ENCODE peak calls at places on chromosomes 1 and 21, in four cellular contexts. S, H, C and Q are unnamed samples.
A peak's percentile ranks its signal among the peaks of the same experiment; 100 is the strongest.

GRCh38 chr21:45908536-45909237 is 72.9 kb upstream of the COL6A1 start:
- DNase-seq in S (no peak), H (no peak), C (no peak), Q (no peak)

GRCh38 chr21:41207401-41208388 is 39.7 kb downstream of the BACE2 start:
- DNase-seq in S (peak; percentile 68), H (peak; percentile 59), C (no peak), Q (no peak)

GRCh38 chr1:193539731-193540459 is 353.5 kb upstream of the B3GALT2 start:
- DNase-seq in S (no peak), H (no peak), C (no peak), Q (no peak)

GRCh38 chr1:69081671-69082070 is 486.1 kb upstream of the LRRC7 start:
- DNase-seq in S (no peak), H (no peak), C (no peak), Q (no peak)

GRCh38 chr1:10625076-10625475 is 150.3 kb downstream of the PEX14 start:
- DNase-seq in S (no peak), H (no peak), C (peak; percentile 38), Q (no peak)

GRCh38 chr1:177948336-177948972 is 21.4 kb downstream of the SEC16B start:
- DNase-seq in S (peak; percentile 62), H (peak; percentile 68), C (no peak), Q (peak; percentile 27)

GRCh38 chr1:206803221-206803730 is 31.0 kb upstream of the IL10 start:
- DNase-seq in S (no peak), H (no peak), C (no peak), Q (peak; percentile 69)

GRCh38 chr1:85577421-85578320 is 2.9 kb upstream of the CCN1 start:
- DNase-seq in S (peak; percentile 19), H (peak; percentile 56), C (no peak), Q (no peak)

GRCh38 chr1:906532-907420 is 16.9 kb upstream of the SAMD11 start:
- DNase-seq in S (no peak), H (peak; percentile 48), C (peak; percentile 82), Q (no peak)

GRCh38 chr1:199774433-199775089 is 252.9 kb upstream of the NR5A2 start:
- DNase-seq in S (peak; percentile 88), H (no peak), C (no peak), Q (no peak)

GRCh38 chr21:32246571-32246970 is 32.3 kb downstream of the MIS18A start:
- DNase-seq in S (no peak), H (no peak), C (no peak), Q (no peak)

GRCh38 chr1:233042834-233043233 is 92.4 kb downstream of the NTPCR start:
- DNase-seq in S (no peak), H (no peak), C (no peak), Q (no peak)

GRCh38 chr1:50964863-50965262 is 4.8 kb upstream of the FAF1 start:
- DNase-seq in S (no peak), H (no peak), C (no peak), Q (no peak)

GRCh38 chr1:172699111-172699510 is 40.2 kb downstream of the FASLG start:
- DNase-seq in S (no peak), H (no peak), C (peak; percentile 74), Q (no peak)

GRCh38 chr1:30307182-30307581 is 416.2 kb downstream of the MATN1 start:
- DNase-seq in S (no peak), H (no peak), C (no peak), Q (no peak)

GRCh38 chr1:160161965-160162705 is 10.7 kb downstream of the ATP1A4 start:
- DNase-seq in S (peak; percentile 11), H (peak; percentile 71), C (no peak), Q (no peak)

GRCh38 chr1:112956503-112957132 is 622 bp upstream of the SLC16A1 start:
- DNase-seq in S (no peak), H (no peak), C (no peak), Q (peak; percentile 38)

GRCh38 chr1:29258974-29259801 is 22.9 kb downstream of the PTPRU start:
- DNase-seq in S (no peak), H (no peak), C (no peak), Q (no peak)

GRCh38 chr1:114009393-114009792 is 30.1 kb downstream of the OLFML3 start:
- DNase-seq in S (no peak), H (no peak), C (no peak), Q (no peak)

GRCh38 chr1:205936316-205936715 is 6.9 kb downstream of the SLC26A9 start:
- DNase-seq in S (no peak), H (no peak), C (no peak), Q (no peak)

GRCh38 chr1:156149374-156150106 is 3.8 kb upstream of the SEMA4A start:
- DNase-seq in S (no peak), H (no peak), C (peak; percentile 79), Q (no peak)

GRCh38 chr1:205009666-205010065 is 33.3 kb upstream of the CNTN2 start:
- DNase-seq in S (no peak), H (no peak), C (no peak), Q (no peak)

GRCh38 chr1:59505596-59506028 is 208.7 kb downstream of the FGGY start:
- DNase-seq in S (no peak), H (no peak), C (no peak), Q (peak; percentile 27)

GRCh38 chr21:26469789-26470188 is 103.3 kb downstream of the CYYR1 start:
- DNase-seq in S (no peak), H (no peak), C (no peak), Q (no peak)

GRCh38 chr1:29196863-29197589 is 15.3 kb upstream of the SRSF4 start:
- DNase-seq in S (no peak), H (no peak), C (no peak), Q (no peak)

GRCh38 chr1:186042216-186042615 is 308.0 kb downstream of the HMCN1 start:
- DNase-seq in S (no peak), H (no peak), C (no peak), Q (no peak)

GRCh38 chr1:58293388-58293787 is 253.1 kb downstream of the OMA1 start:
- DNase-seq in S (no peak), H (no peak), C (no peak), Q (no peak)

GRCh38 chr1:191327868-191328267 is 830.4 kb upstream of the RGS18 start:
- DNase-seq in S (no peak), H (no peak), C (no peak), Q (no peak)

GRCh38 chr1:169893645-169894423 is at the start of gene SCYL3:
- DNase-seq in S (peak; percentile 94), H (peak; percentile 96), C (peak; percentile 98), Q (peak; percentile 91)
- TF ChIP-seq CTCF in S (no peak), H (no peak), C (peak; percentile 19), Q (no peak)

DNA sequence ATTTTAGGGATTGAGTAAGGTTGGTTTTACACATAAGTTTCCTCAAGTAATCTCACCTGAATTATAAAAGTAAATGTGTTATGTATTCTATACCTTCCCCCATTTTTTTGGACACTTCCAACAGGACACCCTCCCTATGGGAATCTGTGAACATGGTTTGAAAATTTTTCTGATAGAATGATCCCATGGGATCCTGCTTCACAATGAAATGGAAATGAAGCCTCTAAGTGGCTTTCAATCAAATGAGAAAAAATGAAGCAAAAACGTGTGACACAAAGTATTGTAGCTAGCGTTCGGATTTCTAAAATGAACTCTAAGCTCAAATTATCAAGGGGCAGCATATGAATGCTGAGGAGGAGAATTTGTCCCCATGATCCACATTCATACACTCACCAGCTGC is 1006.8 kb downstream of the ADGRL2 start:
- DNase-seq in S (no peak), H (no peak), C (no peak), Q (no peak)
- H3K4me1 ChIP-seq in S (no peaks in the 10 kb centered on the region), H (no peaks in the 10 kb centered on the region), C (no peaks in the 10 kb centered on the region), Q (no peaks in the 10 kb centered on the region)

DNA sequence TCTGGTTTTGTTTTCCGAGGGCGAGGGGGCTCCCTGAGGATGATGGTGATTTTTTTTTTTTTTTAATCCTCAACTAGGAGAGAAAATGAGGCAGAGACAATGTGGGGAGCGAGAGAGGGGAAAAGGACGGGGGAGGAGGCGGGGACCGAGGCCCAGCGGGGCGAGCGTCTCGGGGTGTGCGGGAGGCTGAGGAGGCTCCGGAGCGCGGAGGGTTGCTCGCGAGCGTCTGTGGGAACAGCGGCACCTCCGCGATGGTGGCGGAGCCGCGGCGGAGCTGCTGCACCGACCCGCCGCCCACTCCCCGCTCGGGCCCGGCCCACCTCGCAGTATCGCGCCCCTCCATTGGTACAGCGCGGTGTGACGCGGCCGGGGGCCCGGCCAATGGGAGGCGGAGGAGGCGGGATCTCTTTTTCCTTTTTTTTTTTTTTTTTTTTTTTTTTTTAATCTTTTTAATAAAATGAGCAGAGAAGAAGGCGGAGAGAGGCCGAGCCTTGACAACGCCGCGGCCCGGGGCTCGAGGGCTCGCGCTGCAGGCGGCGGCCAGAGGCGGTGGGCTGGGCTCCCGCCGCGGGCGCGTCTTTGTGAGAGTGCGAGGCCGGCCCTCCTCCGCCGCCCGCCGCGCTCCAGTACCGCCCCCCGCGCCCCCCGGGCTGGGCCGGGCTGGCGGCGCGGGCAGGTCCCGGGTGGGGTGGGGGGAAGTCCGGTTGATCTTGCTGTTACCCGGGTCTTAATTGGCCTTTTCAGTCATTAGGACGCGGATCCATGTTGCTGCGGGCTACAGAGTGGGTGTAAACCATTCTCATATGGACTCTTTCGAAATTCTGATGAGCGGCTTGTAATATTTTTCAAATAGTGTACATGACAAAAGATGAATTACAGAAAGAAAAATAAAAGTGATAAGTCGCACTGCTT is at the start of gene RERE:
- DNase-seq in S (peak; percentile 95), H (peak; percentile 95), C (peak; percentile 96), Q (peak; percentile 90)
- TF ChIP-seq CTCF in S (peak; percentile 38), H (peak; percentile 10), C (peak; percentile 40), Q (no peak)

GRCh38 chr1:152034654-152035405 is 2.0 kb downstream of the S100A11 start:
- DNase-seq in S (peak; percentile 57), H (peak; percentile 54), C (no peak), Q (peak; percentile 59)
- H3K4me1 ChIP-seq in S (peaks cover 28% of the 10 kb centered on the region), H (peaks cover 10% of the 10 kb centered on the region), C (peaks cover 76% of the 10 kb centered on the region), Q (peaks cover 2% of the 10 kb centered on the region)

DNA sequence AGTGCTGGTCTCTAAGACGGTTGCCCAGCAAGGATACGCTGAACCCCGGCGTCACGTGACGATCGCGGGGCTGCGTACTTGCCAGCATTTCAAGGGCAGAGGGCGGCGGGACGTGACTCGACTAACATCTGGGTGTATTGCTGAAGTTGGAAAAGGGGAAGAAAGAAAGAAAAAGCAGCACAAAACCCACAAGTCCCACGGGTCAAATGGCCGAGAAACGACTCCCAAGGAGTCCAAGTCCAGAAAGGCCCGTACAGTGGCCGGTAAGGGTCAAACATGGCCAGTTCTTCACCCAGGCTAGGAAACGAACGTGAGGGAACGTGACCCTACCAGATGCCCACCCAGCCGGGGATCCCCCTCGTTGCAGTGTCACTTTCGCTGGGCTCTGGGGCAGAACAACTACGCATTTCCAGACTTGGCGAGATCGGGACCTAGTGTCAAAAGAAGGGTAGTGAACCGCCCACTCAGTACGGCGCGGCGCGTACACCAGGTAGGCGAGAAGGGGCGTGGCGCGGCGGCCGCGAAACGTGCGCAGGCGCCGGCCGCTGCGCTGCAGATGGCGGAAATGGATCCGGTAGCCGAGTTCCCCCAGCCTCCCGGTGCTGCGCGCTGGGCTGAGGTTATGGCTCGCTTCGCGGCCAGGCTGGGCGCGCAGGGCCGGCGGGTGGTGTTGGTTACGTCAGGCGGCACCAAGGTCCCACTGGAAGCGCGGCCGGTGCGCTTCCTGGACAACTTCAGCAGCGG is at the start of the genes PPCS and ZMYND12:
- DNase-seq in S (peak; percentile 94), H (peak; percentile 85), C (peak; percentile 97), Q (peak; percentile 67)
- TF ChIP-seq CTCF in S (peak; percentile 40), H (no peak), C (no peak), Q (no peak)

DNA sequence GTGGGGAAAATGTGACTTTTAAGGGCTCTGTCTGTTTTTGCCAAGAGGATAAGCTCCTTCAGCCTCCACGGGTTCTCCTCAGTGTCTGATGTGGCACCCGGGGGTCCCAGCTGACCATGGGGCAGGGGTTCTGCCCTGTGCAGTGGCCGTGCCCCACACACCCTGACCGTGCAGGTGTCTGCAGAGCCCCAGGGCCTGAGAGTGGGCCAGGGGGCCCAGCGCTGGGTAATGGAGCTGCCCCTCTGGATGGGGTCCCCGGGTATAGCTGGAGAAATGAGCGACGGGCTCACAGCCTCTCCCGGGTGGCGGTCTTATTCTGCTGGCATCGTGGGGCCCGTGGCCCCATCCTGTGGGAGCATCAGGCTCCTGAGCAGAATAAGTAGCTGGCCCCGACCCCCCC is 2.9 kb upstream of the PFKL start:
- DNase-seq in S (no peak), H (no peak), C (no peak), Q (no peak)
- H3K4me1 ChIP-seq in S (peaks cover 29% of the 10 kb centered on the region), H (peaks cover 6% of the 10 kb centered on the region), C (peaks cover 63% of the 10 kb centered on the region), Q (no peaks in the 10 kb centered on the region)